ENCODE peak calls at places on chromosomes 12 and 14, in four cellular contexts. V is iPS DF 6.9, U is heart left ventricle, W is astrocyte of the spinal cord. A is an unnamed sample.

GRCh38 chr12:52442600-52443061 is 8.5 kb upstream of the KRT75 start:
- DNase-seq in V (peak), U (no peak), W (peak), A (peak)

GRCh38 chr14:49992901-49993335 is 100.0 kb downstream of the ARF6 start:
- DNase-seq in V (no peak), U (no peak), W (peak), A (no peak)

GRCh38 chr12:94938583-94938982 is 64.9 kb downstream of the NDUFA12 start:
- DNase-seq in V (no peak), U (no peak), W (no peak), A (no peak)

GRCh38 chr14:49982082-49982481 is 89.2 kb downstream of the ARF6 start:
- DNase-seq in V (no peak), U (no peak), W (no peak), A (no peak)

GRCh38 chr12:108390495-108391203 is 51.5 kb upstream of the CMKLR1 start:
- DNase-seq in V (no peak), U (no peak), W (no peak), A (no peak)

GRCh38 chr12:2475984-2476383 is 318.8 kb upstream of the FKBP4 start:
- DNase-seq in V (no peak), U (no peak), W (no peak), A (no peak)

GRCh38 chr14:100138082-100138787 is 21.2 kb downstream of the DEGS2 start:
- DNase-seq in V (no peak), U (no peak), W (no peak), A (no peak)

GRCh38 chr14:36805116-36805515 is 143.5 kb downstream of the PAX9 start:
- DNase-seq in V (no peak), U (no peak), W (peak), A (no peak)

GRCh38 chr14:81555051-81555450 is 21.4 kb upstream of the SEL1L start:
- DNase-seq in V (no peak), U (no peak), W (no peak), A (no peak)

GRCh38 chr12:113135178-113136127 is at the start of gene RASAL1:
- DNase-seq in V (no peak), U (no peak), W (no peak), A (peak)

GRCh38 chr12:113136990-113137511 is 1.5 kb upstream of the RASAL1 start:
- DNase-seq in V (no peak), U (no peak), W (no peak), A (no peak)

GRCh38 chr12:113137861-113138783 is 2.6 kb upstream of the RASAL1 start:
- DNase-seq in V (no peak), U (no peak), W (no peak), A (no peak)

GRCh38 chr12:113134521-113134951 is 1.0 kb downstream of the RASAL1 start:
- DNase-seq in V (no peak), U (no peak), W (no peak), A (no peak)

DNA sequence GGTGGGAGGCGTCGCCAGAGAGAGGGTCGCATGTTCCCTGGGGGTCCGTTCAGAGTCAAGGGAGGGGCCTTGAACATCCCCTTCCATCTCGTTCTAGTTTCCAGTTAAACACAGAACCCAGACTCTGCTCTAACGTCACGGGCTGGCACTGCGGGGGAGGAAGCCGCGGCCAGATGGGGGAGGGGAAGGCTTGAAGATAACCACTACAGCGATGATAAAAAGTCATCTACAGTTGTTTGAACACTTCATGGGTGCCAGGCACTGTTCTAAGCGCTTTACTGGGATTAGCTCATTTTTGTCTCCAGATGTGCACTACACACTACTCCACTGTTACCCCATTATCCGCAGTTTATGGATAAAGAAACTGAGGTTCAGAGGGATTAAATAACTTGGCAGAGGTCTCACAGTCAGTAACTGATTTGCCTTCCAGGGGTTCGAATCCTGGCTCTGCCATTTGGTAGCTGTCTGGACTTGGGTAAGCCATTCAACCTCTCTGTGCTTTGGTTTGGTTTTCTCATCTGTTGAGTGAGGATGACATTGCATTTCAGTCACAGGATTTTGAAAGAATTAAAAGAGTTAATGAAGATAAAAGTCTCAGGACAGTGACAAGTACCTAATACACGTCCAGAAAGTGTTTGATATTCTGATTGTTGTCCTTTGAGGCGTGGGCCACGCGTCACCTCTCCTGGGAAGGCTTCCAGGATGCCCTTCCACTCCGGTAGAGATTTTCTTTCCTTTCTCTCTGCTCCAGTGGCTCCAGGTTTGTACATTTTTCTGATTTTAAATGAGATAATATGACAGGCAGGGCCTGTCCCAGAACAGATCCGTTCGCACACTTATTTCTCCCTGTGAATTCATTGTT is 798 bp upstream of the RASAL1 start:
- DNase-seq in V (no peak), U (no peak), W (no peak), A (peak)
- H3K4me3 ChIP-seq in V (peak), U (no peak), W (no peak), A (peak)

DNA sequence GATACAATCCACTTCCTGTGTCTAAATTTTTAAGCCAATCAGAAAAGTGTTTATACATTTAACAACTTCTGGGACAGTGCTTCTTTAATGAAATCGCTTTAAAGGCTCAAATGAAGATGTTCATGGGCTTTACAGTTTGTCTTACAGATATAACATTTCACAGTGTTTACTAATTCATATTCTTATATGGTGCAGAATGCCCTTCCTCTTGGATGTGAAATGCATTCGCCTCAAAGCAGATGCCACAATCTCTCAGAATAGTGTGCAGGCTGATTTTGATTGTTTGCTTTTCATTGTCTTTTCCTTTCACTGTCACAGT is 200.1 kb upstream of the FOXN3 start:
- DNase-seq in V (no peak), U (no peak), W (peak), A (no peak)
- H3K4me3 ChIP-seq in V (no peak), U (peak), W (peak), A (no peak)

GRCh38 chr14:32574269-32574668 is 245.2 kb downstream of the AKAP6 start:
- DNase-seq in V (no peak), U (no peak), W (no peak), A (no peak)

GRCh38 chr14:32571995-32572866 is 243.1 kb downstream of the AKAP6 start:
- DNase-seq in V (no peak), U (no peak), W (no peak), A (no peak)

GRCh38 chr14:32567543-32568384 is 238.7 kb downstream of the AKAP6 start:
- DNase-seq in V (no peak), U (no peak), W (peak), A (no peak)

GRCh38 chr14:32572867-32573149 is 243.7 kb downstream of the AKAP6 start:
- DNase-seq in V (no peak), U (no peak), W (no peak), A (no peak)

GRCh38 chr14:32571551-32571950 is 242.5 kb downstream of the AKAP6 start:
- DNase-seq in V (no peak), U (no peak), W (no peak), A (no peak)
- H3K4me3 ChIP-seq in V (no peak), U (no peak), W (no peak), A (no peak)

GRCh38 chr12:124941170-124941527 is 26.7 kb upstream of the UBC start:
- DNase-seq in V (no peak), U (no peak), W (no peak), A (no peak)
- H3K4me3 ChIP-seq in V (no peak), U (no peak), W (peak), A (peak)

A was measured in HCT116.